ENCODE peak calls at places on chromosomes 16 and 17, in nine cellular contexts. J is pancreas, I is prostate gland, E is adrenal gland, P is AG04450, Z is endodermal cell, S is left ventricle myocardium inferior, F is adipocyte, R is left lung. X is an unnamed sample. For H3K9me3, the result is how much of the 10 kb centered on the place peaks cover.

GRCh38 chr16:4859190-4859899 is 12.1 kb downstream of the UBN1 start:
- DNase-seq in J (no peak), I (no peak), E (no peak), P (no peak), Z (no peak), S (no peak), F (no peak), R (no peak), X (no peak)

GRCh38 chr17:1379930-1380313 is 20.1 kb downstream of the YWHAE start:
- DNase-seq in J (no peak), I (no peak), E (no peak), P (no peak), Z (no peak), S (no peak), F (no peak), R (no peak), X (no peak)

GRCh38 chr17:62179525-62180161 is 114.6 kb upstream of the MED13 start:
- DNase-seq in J (no peak), I (no peak), E (no peak), P (no peak), Z (no peak), S (no peak), F (peak), R (no peak), X (peak)

GRCh38 chr16:15572329-15573001 is 70.5 kb downstream of the MARF1 start:
- DNase-seq in J (no peak), I (no peak), E (no peak), P (peak), Z (no peak), S (no peak), F (peak), R (no peak), X (peak)

GRCh38 chr16:65657051-65657450 is 535.2 kb upstream of the CDH11 start:
- DNase-seq in J (no peak), I (no peak), E (no peak), P (no peak), Z (no peak), S (no peak), F (no peak), R (no peak), X (no peak)

GRCh38 chr17:20066253-20066652 is 57.1 kb downstream of the SPECC1 start:
- DNase-seq in J (peak), I (peak), E (peak), P (peak), Z (no peak), S (peak), F (peak), R (no peak), X (no peak)

GRCh38 chr16:15757630-15758251 is 99.1 kb downstream of the MYH11 start:
- DNase-seq in J (no peak), I (no peak), E (no peak), P (no peak), Z (no peak), S (no peak), F (no peak), R (no peak), X (no peak)

GRCh38 chr17:19664821-19665181 is 16.2 kb downstream of the ALDH3A2 start:
- DNase-seq in J (no peak), I (no peak), E (no peak), P (no peak), Z (no peak), S (no peak), F (no peak), R (no peak), X (no peak)

GRCh38 chr16:10296956-10297340 is 88.9 kb upstream of the ATF7IP2 start:
- DNase-seq in J (no peak), I (no peak), E (no peak), P (no peak), Z (peak), S (no peak), F (no peak), R (no peak), X (no peak)

GRCh38 chr16:10297341-10298006 is 88.4 kb upstream of the ATF7IP2 start:
- DNase-seq in J (no peak), I (no peak), E (no peak), P (no peak), Z (peak), S (no peak), F (no peak), R (no peak), X (no peak)

DNA sequence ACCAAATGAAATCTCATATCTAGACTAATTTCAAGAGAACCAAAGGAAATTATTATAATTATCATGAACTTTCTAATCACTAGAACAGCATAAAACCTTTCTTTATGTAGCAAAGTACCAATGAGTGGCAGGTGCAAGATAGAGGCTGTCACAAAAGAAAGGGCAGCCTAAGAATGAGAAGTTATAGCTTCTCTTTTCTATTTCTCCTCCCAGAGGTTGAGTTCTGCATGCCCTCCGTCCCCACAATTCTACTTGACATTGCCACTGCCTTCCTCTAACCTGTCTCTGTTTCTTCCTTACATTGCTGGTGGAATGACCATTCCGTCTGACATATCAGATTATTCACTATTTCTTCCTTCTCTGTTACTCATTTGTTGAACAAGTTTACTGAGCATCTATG is 87.4 kb upstream of the ATF7IP2 start:
- DNase-seq in J (no peak), I (no peak), E (no peak), P (no peak), Z (peak), S (no peak), F (no peak), R (no peak), X (no peak)
- H3K9me3 ChIP-seq in J (under half), I (under half), E (under half), P (under half), Z (under half), S (under half), F (under half), R (under half), X (under half)

DNA sequence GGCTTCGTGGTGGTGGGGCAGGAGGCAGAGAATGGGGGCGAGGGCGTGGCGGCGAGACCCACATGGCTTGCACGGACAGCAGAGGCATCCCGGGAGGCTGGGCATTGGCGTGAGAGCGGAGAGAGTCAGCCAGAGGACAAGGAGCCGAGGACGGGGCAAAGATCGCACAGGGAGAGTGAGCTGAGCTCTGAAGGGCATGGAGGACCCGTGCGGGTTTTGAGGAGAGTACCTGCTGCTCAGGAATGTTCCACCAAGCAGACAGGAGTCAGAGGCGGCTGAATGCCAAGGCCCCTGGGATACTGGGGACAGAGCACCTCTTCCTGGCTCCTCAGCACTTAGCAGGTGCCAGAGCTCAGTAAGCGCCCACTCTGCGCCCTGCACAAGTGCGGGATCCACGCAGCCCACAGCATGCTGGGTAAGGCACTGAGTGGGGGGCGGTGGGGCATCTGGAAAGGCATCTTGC is 47.8 kb downstream of the ARHGAP27 start:
- DNase-seq in J (peak), I (no peak), E (no peak), P (no peak), Z (peak), S (no peak), F (no peak), R (no peak), X (no peak)
- H3K9me3 ChIP-seq in J (under half), I (under half), E (under half), P (under half), Z (under half), S (under half), F (under half), R (under half), X (under half)

DNA sequence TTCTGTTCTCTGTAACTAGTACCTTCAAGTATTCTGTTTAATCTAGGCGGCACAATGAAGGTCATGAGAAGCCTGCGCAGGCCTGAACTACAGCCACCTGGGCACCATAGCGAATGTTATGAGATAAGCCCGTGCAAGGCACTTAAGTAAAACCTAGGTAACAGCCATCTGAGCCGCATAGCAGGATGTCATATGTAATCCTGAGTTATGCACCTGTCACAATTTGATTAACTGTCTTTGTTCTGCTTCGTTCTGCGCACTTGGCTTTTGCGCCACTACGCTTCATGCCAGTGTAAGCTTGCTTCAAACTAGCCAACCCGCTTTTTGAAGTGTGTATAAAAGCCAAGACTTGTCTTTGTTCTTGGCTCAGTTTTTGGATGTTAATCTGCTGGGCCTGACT is 449.8 kb downstream of the KCNJ18 start:
- DNase-seq in J (no peak), I (no peak), E (no peak), P (no peak), Z (no peak), S (no peak), F (no peak), R (no peak), X (no peak)
- H3K9me3 ChIP-seq in J (under half), I (under half), E (under half), P (under half), Z (half or more), S (under half), F (under half), R (under half), X (half or more)

DNA sequence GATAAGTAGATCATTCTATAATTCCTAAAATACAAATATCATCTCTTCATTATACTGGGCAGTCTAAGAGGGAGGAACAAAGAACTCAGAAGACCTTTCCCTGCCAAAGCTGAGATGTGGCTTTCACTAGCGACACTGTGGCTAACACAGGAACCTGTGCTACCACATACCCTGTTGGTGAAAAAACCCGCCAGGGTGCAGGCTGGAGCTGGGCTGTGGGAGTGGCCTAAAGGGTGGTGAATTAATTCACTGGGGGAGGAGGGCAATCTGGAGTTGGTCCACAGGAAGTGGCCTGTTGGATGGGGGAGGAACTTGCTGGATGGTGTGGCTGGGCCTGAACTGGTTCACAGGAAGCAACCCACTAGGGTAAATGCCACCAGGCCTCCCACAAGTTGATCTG is 7.4 kb downstream of the ZNF594 start:
- DNase-seq in J (no peak), I (no peak), E (no peak), P (no peak), Z (peak), S (no peak), F (no peak), R (no peak), X (no peak)
- H3K9me3 ChIP-seq in J (under half), I (under half), E (half or more), P (half or more), Z (half or more), S (half or more), F (half or more), R (half or more), X (half or more)

GRCh38 chr16:27770271-27771196 is 220.6 kb downstream of the KATNIP start:
- DNase-seq in J (no peak), I (no peak), E (no peak), P (no peak), Z (no peak), S (no peak), F (no peak), R (no peak), X (peak)
- H3K9me3 ChIP-seq in J (under half), I (under half), E (under half), P (under half), Z (under half), S (under half), F (under half), R (under half), X (under half)

DNA sequence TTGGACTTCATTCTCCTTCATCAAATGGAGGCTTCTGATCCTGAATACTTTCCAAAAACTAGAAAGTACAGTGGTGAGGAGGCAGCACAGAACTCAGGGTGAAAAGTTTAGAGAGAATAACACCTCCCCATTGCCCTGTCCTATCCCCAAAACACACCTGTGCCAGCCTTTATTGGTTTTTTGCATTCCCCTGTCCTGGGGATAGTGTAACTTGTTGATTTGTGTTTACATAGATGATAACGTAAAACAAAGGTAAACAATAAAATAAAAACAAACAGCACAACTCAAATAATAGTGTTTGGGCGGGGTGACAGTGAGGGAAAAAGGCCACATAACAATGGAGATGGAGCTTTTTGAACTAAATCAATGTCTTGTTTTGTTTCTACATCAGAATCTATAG is 1917.7 kb downstream of the TP53TG3F start:
- DNase-seq in J (no peak), I (no peak), E (no peak), P (no peak), Z (no peak), S (no peak), F (no peak), R (no peak), X (no peak)
- H3K9me3 ChIP-seq in J (under half), I (under half), E (under half), P (under half), Z (half or more), S (under half), F (under half), R (under half), X (under half)